ENCODE peak calls at places on chromosome 7, in ten cellular contexts. C is CD8-positive, alpha-beta memory T cell; W is OCI-LY7; Z is cardiac fibroblast; X is SK-N-DZ; J is osteocyte; O is Kasumi-1; T is cardiac muscle cell; B is GM04504; R is aorta. M is an unnamed sample.

GRCh38 chr7:22549667-22550513 is 49.9 kb upstream of the STEAP1B start:
- DNase-seq in O (no peak), W (peak), J (no peak), R (peak), B (no peak), T (peak), Z (no peak), C (no peak), X (no peak), M (no peak)

GRCh38 chr7:103113164-103113563 is 35.7 kb downstream of the NAPEPLD start:
- DNase-seq in T (peak), X (no peak), O (no peak), C (no peak), R (no peak), B (peak), J (no peak), W (no peak), Z (peak), M (no peak)

GRCh38 chr7:8214162-8214897 is 47.6 kb downstream of the ICA1 start:
- DNase-seq in O (no peak), B (peak), R (no peak), J (no peak), W (no peak), C (no peak), X (peak), Z (no peak), T (no peak), M (no peak)

GRCh38 chr7:129862672-129863071 is 90.1 kb downstream of the UBE2H start:
- DNase-seq in X (no peak), T (no peak), J (no peak), R (no peak), C (no peak), Z (no peak), O (no peak), W (no peak), B (no peak), M (no peak)

GRCh38 chr7:120856621-120857352 is 1.2 kb downstream of the TSPAN12 start:
- DNase-seq in O (no peak), R (peak), Z (peak), W (no peak), B (no peak), C (no peak), J (no peak), X (peak), T (peak), M (peak)

GRCh38 chr7:51062222-51062987 is 254.2 kb downstream of the COBL start:
- DNase-seq in O (no peak), W (no peak), B (no peak), X (no peak), R (no peak), Z (no peak), T (no peak), C (no peak), J (peak), M (no peak)

GRCh38 chr7:69953319-69954067 is 355.2 kb downstream of the AUTS2 start:
- DNase-seq in W (peak), Z (no peak), B (no peak), J (no peak), X (no peak), O (no peak), C (no peak), T (no peak), R (no peak), M (no peak)

GRCh38 chr7:417625-417889 is 102.1 kb downstream of the PDGFA start:
- DNase-seq in J (no peak), T (no peak), X (no peak), Z (no peak), W (no peak), O (no peak), C (no peak), R (no peak), B (no peak), M (no peak)

GRCh38 chr7:137360087-137360679 is 16.6 kb upstream of the PTN start:
- DNase-seq in X (no peak), T (no peak), Z (peak), J (no peak), C (no peak), R (no peak), W (peak), B (no peak), O (no peak), M (no peak)

GRCh38 chr7:23020742-23021401 is 6.9 kb upstream of the HYCC1 start:
- DNase-seq in O (no peak), B (peak), X (no peak), R (peak), J (no peak), T (peak), W (no peak), Z (peak), C (no peak), M (no peak)

GRCh38 chr7:140646931-140647647 is 6.5 kb upstream of the DENND2A start:
- DNase-seq in W (peak), J (no peak), T (peak), Z (no peak), X (peak), O (peak), B (no peak), R (peak), C (peak), M (no peak)

GRCh38 chr7:143252002-143252401 is 11.2 kb upstream of the GSTK1 start:
- DNase-seq in C (no peak), R (no peak), T (no peak), J (no peak), X (no peak), W (no peak), Z (no peak), O (peak), B (no peak), M (no peak)

GRCh38 chr7:1650363-1651030 is 19.6 kb upstream of the ELFN1 start:
- DNase-seq in J (no peak), R (no peak), C (no peak), B (no peak), X (no peak), W (no peak), T (no peak), Z (no peak), O (no peak), M (peak)

GRCh38 chr7:24924375-24924774 is 55.6 kb downstream of the OSBPL3 start:
- DNase-seq in J (no peak), W (no peak), T (no peak), C (no peak), X (no peak), Z (no peak), B (no peak), O (no peak), R (no peak), M (no peak)

GRCh38 chr7:64465551-64465950 is 97.3 kb downstream of the ZNF680 start:
- DNase-seq in C (no peak), J (no peak), X (no peak), R (no peak), Z (no peak), W (no peak), O (no peak), B (no peak), T (no peak), M (no peak)

GRCh38 chr7:105764506-105764905 is 111.9 kb downstream of the ATXN7L1 start:
- DNase-seq in R (no peak), Z (no peak), W (no peak), X (no peak), O (no peak), T (no peak), J (no peak), B (no peak), C (no peak), M (no peak)

GRCh38 chr7:91357379-91357778 is 93.1 kb downstream of the FZD1 start:
- DNase-seq in J (no peak), C (no peak), W (no peak), Z (no peak), B (no peak), O (no peak), R (no peak), T (no peak), X (peak), M (no peak)

GRCh38 chr7:1103009-1103788 is 15.3 kb downstream of the GPER1 start:
- DNase-seq in O (no peak), Z (no peak), X (no peak), C (no peak), J (no peak), T (no peak), R (no peak), B (no peak), W (no peak), M (no peak)

GRCh38 chr7:76231071-76231470 is 29.4 kb downstream of the SRRM3 start:
- DNase-seq in C (no peak), Z (no peak), T (no peak), O (no peak), J (no peak), R (no peak), B (no peak), W (no peak), X (no peak), M (no peak)

GRCh38 chr7:35004531-35005096 is 32.7 kb downstream of the DPY19L1 start:
- DNase-seq in B (no peak), Z (peak), C (no peak), J (no peak), X (no peak), R (no peak), O (no peak), T (no peak), W (no peak), M (no peak)

GRCh38 chr7:42197391-42197790 is 39.6 kb downstream of the GLI3 start:
- DNase-seq in Z (peak), W (no peak), B (no peak), R (no peak), C (no peak), O (no peak), J (no peak), X (no peak), T (peak), M (no peak)

GRCh38 chr7:144812379-144813283 is 23.2 kb downstream of the TPK1 start:
- DNase-seq in B (no peak), W (peak), T (no peak), R (no peak), O (peak), J (no peak), Z (no peak), X (no peak), C (peak), M (no peak)

M was measured in right lobe of liver.